ENCODE peak calls at places on chromosomes 2 and 18, in four cellular contexts. R, H, Z and E are unnamed samples.

GRCh38 chr18:49944681-49945080 is 131.3 kb upstream of the ACAA2 start:
- DNase-seq in R (no peak), Z (no peak), H (no peak), E (no peak)

GRCh38 chr2:79713131-79713785 is 200.4 kb downstream of the CTNNA2 start:
- DNase-seq in H (no peak), Z (no peak), R (no peak), E (no peak)

GRCh38 chr2:30444283-30444682 is 2.8 kb upstream of the LCLAT1 start:
- DNase-seq in R (no peak), H (no peak), Z (no peak), E (no peak)

GRCh38 chr2:222912117-222912516 is 51.3 kb downstream of the ACSL3 start:
- DNase-seq in R (no peak), H (no peak), Z (no peak), E (no peak)

GRCh38 chr18:63994783-63995399 is 25.0 kb downstream of the SERPINB8 start:
- DNase-seq in R (peak; percentile 39), Z (peak; percentile 16), H (peak; percentile 77), E (peak; percentile 22)

GRCh38 chr18:35661483-35662146 is 80.1 kb downstream of the GALNT1 start:
- DNase-seq in R (no peak), Z (peak; percentile 17), H (no peak), E (no peak)

GRCh38 chr2:189014426-189015138 is 40.4 kb downstream of the COL3A1 start:
- DNase-seq in R (no peak), H (no peak), Z (no peak), E (no peak)

GRCh38 chr2:29920130-29920577 is 1.2 kb downstream of the ALK start:
- DNase-seq in H (peak; percentile 96), R (peak; percentile 65), Z (no peak), E (no peak)

GRCh38 chr2:199228887-199229819 is 228.6 kb downstream of the SATB2 start:
- DNase-seq in H (no peak), Z (no peak), R (peak; percentile 8), E (no peak)

GRCh38 chr18:70398076-70398475 is 109.2 kb downstream of the SOCS6 start:
- DNase-seq in R (no peak), Z (no peak), H (no peak), E (no peak)

GRCh38 chr18:70188113-70188512 is 17.4 kb downstream of the RTTN start:
- DNase-seq in R (no peak), Z (no peak), H (no peak), E (no peak)

GRCh38 chr2:231701456-231702373 is 6.6 kb upstream of the PTMA start:
- DNase-seq in H (no peak), Z (peak; percentile 45), R (no peak), E (no peak)

GRCh38 chr2:235616846-235617245 is 123.0 kb downstream of the AGAP1 start:
- DNase-seq in H (no peak), Z (no peak), R (no peak), E (no peak)

GRCh38 chr2:217114117-217114516 is 254.3 kb upstream of the TNP1 start:
- DNase-seq in H (no peak), Z (peak; percentile 31), R (no peak), E (no peak)

GRCh38 chr18:53567935-53568574 is 656.4 kb downstream of the MBD2 start:
- DNase-seq in R (no peak), H (peak; percentile 45), Z (peak; percentile 29), E (no peak)

GRCh38 chr2:78811955-78812610 is 213.4 kb upstream of the REG3G start:
- DNase-seq in R (no peak), Z (no peak), H (no peak), E (no peak)

GRCh38 chr2:85064927-85065630 is 68.1 kb upstream of the TCF7L1 start:
- DNase-seq in H (peak; percentile 53), Z (no peak), R (no peak), E (no peak)

DNA sequence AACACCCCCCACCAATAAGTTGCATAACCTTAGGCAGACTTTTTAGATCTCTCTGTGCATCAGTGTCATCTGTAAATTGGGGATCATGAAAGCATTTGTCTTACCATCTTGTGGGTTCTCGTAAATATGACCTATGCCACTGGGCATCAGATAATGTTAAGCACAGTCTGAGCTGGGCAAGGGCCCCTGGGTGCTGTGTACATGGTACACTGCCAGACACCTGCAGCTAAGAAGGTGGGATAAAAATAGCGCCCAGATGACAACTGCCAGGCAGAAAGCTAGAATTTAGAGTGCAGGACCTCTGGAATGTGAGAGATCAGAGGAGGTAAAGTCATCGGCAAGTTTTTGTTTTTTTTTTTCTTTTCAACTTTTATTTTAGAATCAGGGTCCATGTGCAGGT is 53.8 kb upstream of the CYRIA start:
- DNase-seq in R (no peak), H (no peak), Z (no peak), E (no peak)
- TF ChIP-seq FOSL1 in R (no peak), H (no peak), Z (no peak), E (no peak)

GRCh38 chr2:128584296-128584900 is 265.7 kb upstream of the HS6ST1 start:
- DNase-seq in R (no peak), Z (no peak), H (no peak), E (no peak)
- TF ChIP-seq FOSL1 in R (no peak), Z (no peak), H (no peak), E (no peak)

GRCh38 chr2:206981739-206982336 is 42.5 kb downstream of the CPO start:
- DNase-seq in R (peak; percentile 5), Z (no peak), H (peak; percentile 78), E (peak; percentile 36)

GRCh38 chr2:206983156-206983875 is 44.0 kb downstream of the CPO start:
- DNase-seq in H (no peak), Z (no peak), R (no peak), E (no peak)

GRCh38 chr2:206986943-206987342 is 47.6 kb downstream of the CPO start:
- DNase-seq in R (no peak), Z (no peak), H (no peak), E (no peak)

GRCh38 chr2:206982360-206982759 is 43.0 kb downstream of the CPO start:
- DNase-seq in Z (no peak), R (no peak), H (no peak), E (no peak)

DNA sequence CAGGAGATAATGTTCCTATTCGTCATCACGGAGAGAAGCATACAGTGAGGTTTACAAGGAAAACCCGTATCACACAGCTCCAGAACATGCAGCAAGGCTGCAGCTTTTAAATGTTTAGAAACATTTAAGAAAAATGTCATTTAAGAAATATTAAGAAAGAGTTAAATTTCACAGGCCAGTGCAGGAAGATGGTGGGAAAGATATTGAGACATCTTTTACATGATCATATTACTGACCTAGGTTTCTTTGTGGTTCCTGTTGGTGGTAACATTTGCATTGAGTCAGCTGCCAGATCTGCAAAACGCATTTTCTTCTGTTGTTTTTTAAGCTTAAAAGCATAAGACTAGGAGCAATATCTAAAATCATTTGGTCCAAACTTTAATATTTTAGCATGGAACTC is 44.9 kb downstream of the CPO start:
- DNase-seq in R (no peak), Z (no peak), H (no peak), E (no peak)
- TF ChIP-seq FOSL1 in R (no peak), Z (no peak), H (no peak), E (no peak)

GRCh38 chr2:45653584-45653983 is 2.1 kb downstream of the PRKCE start:
- DNase-seq in H (no peak), R (no peak), Z (no peak), E (no peak)
- TF ChIP-seq FOSL1 in H (no peak), R (no peak), Z (no peak), E (no peak)

GRCh38 chr2:207747653-207748560 is 21.8 kb downstream of the FZD5 start:
- DNase-seq in R (no peak), Z (peak; percentile 89), H (no peak), E (no peak)
- TF ChIP-seq FOSL1 in R (no peak), Z (peak; percentile 90), H (no peak), E (no peak)

GRCh38 chr2:6977095-6977777 is 60.0 kb downstream of the RNF144A start:
- DNase-seq in Z (no peak), H (no peak), R (no peak), E (no peak)
- TF ChIP-seq FOSL1 in Z (no peak), H (no peak), R (no peak), E (no peak)

DNA sequence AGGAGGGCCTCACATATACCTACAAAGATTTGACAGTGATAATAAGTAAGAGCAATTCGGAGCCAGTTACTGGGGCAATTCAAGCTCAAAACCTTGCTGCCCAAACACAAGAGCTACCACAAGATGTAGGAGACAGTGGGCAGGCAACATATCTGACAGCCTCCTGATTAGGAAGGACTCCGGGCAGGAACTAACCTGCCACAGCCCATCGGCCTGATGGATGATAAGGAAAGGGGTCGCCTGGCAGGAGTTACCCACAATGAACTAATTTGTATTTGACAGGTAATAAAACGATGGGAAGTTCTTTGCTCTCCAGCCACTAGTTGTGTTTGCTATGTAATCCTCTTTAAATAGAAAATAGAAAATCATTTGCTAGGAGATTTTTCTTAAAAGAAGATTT is 100.2 kb downstream of the ARHGAP15 start:
- DNase-seq in R (no peak), Z (no peak), H (peak; percentile 46), E (no peak)
- TF ChIP-seq FOSL1 in R (no peak), Z (no peak), H (no peak), E (no peak)

GRCh38 chr2:22902662-22903165 is 482.3 kb upstream of the KLHL29 start:
- DNase-seq in R (no peak), Z (no peak), H (no peak), E (no peak)

GRCh38 chr2:22903616-22904015 is 481.4 kb upstream of the KLHL29 start:
- DNase-seq in Z (no peak), H (no peak), R (no peak), E (no peak)

GRCh38 chr2:22907330-22907729 is 477.6 kb upstream of the KLHL29 start:
- DNase-seq in R (no peak), H (no peak), Z (no peak), E (no peak)

GRCh38 chr2:22901471-22901870 is 483.5 kb upstream of the KLHL29 start:
- DNase-seq in R (no peak), Z (no peak), H (no peak), E (no peak)

GRCh38 chr2:22904126-22904684 is 480.8 kb upstream of the KLHL29 start:
- DNase-seq in H (peak; percentile 84), Z (peak; percentile 10), R (peak; percentile 33), E (no peak)
- TF ChIP-seq FOSL1 in H (no peak), Z (no peak), R (no peak), E (no peak)

GRCh38 chr2:39216495-39217191 is 27.1 kb downstream of the CDKL4 start:
- DNase-seq in H (no peak), R (no peak), Z (peak; percentile 78), E (no peak)
- TF ChIP-seq FOSL1 in H (no peak), R (no peak), Z (no peak), E (no peak)